ENCODE peak calls at places on chromosomes 13 and 19, in four cellular contexts. One of them, this sample, is unnamed.

GRCh38 chr13:112766336-112766735 is 76.5 kb downstream of the ATP11A start:
- DNase-seq in effector memory CD8-positive, alpha-beta T cell: no peak
- DNase-seq in T-helper 1 cell: no peak
- DNase-seq in AG08396: no peak
- DNase-seq in this sample: no peak

GRCh38 chr19:38650180-38650775 is 2.8 kb downstream of the ACTN4 start:
- DNase-seq in effector memory CD8-positive, alpha-beta T cell: no peak
- DNase-seq in T-helper 1 cell: no peak
- DNase-seq in AG08396: no peak
- DNase-seq in this sample: no peak

GRCh38 chr13:91537376-91537775 is 139.0 kb downstream of the GPC5 start:
- DNase-seq in effector memory CD8-positive, alpha-beta T cell: no peak
- DNase-seq in T-helper 1 cell: no peak
- DNase-seq in AG08396: no peak
- DNase-seq in this sample: no peak

GRCh38 chr13:36288794-36289391 is 8.7 kb downstream of the CCDC169 start:
- DNase-seq in effector memory CD8-positive, alpha-beta T cell: no peak
- DNase-seq in T-helper 1 cell: no peak
- DNase-seq in AG08396: no peak
- DNase-seq in this sample: no peak

GRCh38 chr13:112261924-112262323 is 114.2 kb upstream of the SPACA7 start:
- DNase-seq in effector memory CD8-positive, alpha-beta T cell: no peak
- DNase-seq in T-helper 1 cell: no peak
- DNase-seq in AG08396: no peak
- DNase-seq in this sample: no peak

GRCh38 chr19:17555929-17556813 is 722 bp downstream of the COLGALT1 start:
- DNase-seq in effector memory CD8-positive, alpha-beta T cell: no peak
- DNase-seq in T-helper 1 cell: peak; percentile 22
- DNase-seq in AG08396: peak; percentile 62
- DNase-seq in this sample: peak; percentile 22

GRCh38 chr13:20425819-20426219 is 99.8 kb downstream of the CRYL1 start:
- DNase-seq in effector memory CD8-positive, alpha-beta T cell: no peak
- DNase-seq in T-helper 1 cell: no peak
- DNase-seq in AG08396: no peak
- DNase-seq in this sample: no peak

GRCh38 chr13:114318624-114319023 is 4.3 kb downstream of the CHAMP1 start:
- DNase-seq in effector memory CD8-positive, alpha-beta T cell: no peak
- DNase-seq in T-helper 1 cell: no peak
- DNase-seq in AG08396: no peak
- DNase-seq in this sample: no peak

GRCh38 chr13:21078501-21078900 is 17.1 kb upstream of the LATS2 start:
- DNase-seq in effector memory CD8-positive, alpha-beta T cell: no peak
- DNase-seq in T-helper 1 cell: no peak
- DNase-seq in AG08396: no peak
- DNase-seq in this sample: no peak

GRCh38 chr13:45916036-45916435 is 64.5 kb upstream of the SIAH3 start:
- DNase-seq in effector memory CD8-positive, alpha-beta T cell: no peak
- DNase-seq in T-helper 1 cell: no peak
- DNase-seq in AG08396: no peak
- DNase-seq in this sample: no peak

GRCh38 chr19:1406496-1406817 is 929 bp upstream of the DAZAP1 start:
- DNase-seq in effector memory CD8-positive, alpha-beta T cell: no peak
- DNase-seq in T-helper 1 cell: no peak
- DNase-seq in AG08396: no peak
- DNase-seq in this sample: no peak

GRCh38 chr13:77928909-77929308 is 10.3 kb upstream of the EDNRB start:
- DNase-seq in effector memory CD8-positive, alpha-beta T cell: no peak
- DNase-seq in T-helper 1 cell: no peak
- DNase-seq in AG08396: no peak
- DNase-seq in this sample: no peak

GRCh38 chr19:35291916-35292315 is at the start of gene MAG:
- DNase-seq in effector memory CD8-positive, alpha-beta T cell: no peak
- DNase-seq in T-helper 1 cell: no peak
- DNase-seq in AG08396: no peak
- DNase-seq in this sample: no peak

GRCh38 chr13:99969934-99970760 is 1.4 kb downstream of the ZIC5 start:
- DNase-seq in effector memory CD8-positive, alpha-beta T cell: no peak
- DNase-seq in T-helper 1 cell: no peak
- DNase-seq in AG08396: no peak
- DNase-seq in this sample: no peak

GRCh38 chr19:55441692-55442321 is 1.3 kb downstream of the SHISA7 start:
- DNase-seq in effector memory CD8-positive, alpha-beta T cell: no peak
- DNase-seq in T-helper 1 cell: no peak
- DNase-seq in AG08396: no peak
- DNase-seq in this sample: no peak

GRCh38 chr19:49387936-49388372 is at the start of gene KASH5:
- DNase-seq in effector memory CD8-positive, alpha-beta T cell: peak; percentile 77
- DNase-seq in T-helper 1 cell: peak; percentile 88
- DNase-seq in AG08396: no peak
- DNase-seq in this sample: peak; percentile 86

GRCh38 chr13:30730526-30730925 is 4.8 kb upstream of the ALOX5AP start:
- DNase-seq in effector memory CD8-positive, alpha-beta T cell: no peak
- DNase-seq in T-helper 1 cell: no peak
- DNase-seq in AG08396: no peak
- DNase-seq in this sample: no peak

GRCh38 chr13:63433546-63434150 is 2018.0 kb upstream of the PCDH20 start:
- DNase-seq in effector memory CD8-positive, alpha-beta T cell: no peak
- DNase-seq in T-helper 1 cell: no peak
- DNase-seq in AG08396: no peak
- DNase-seq in this sample: no peak

GRCh38 chr13:50574731-50575130 is 268.8 kb downstream of the DLEU7 start:
- DNase-seq in effector memory CD8-positive, alpha-beta T cell: no peak
- DNase-seq in T-helper 1 cell: no peak
- DNase-seq in AG08396: no peak
- DNase-seq in this sample: no peak

GRCh38 chr13:109348514-109349340 is 437.7 kb downstream of the IRS2 start:
- DNase-seq in effector memory CD8-positive, alpha-beta T cell: no peak
- DNase-seq in T-helper 1 cell: no peak
- DNase-seq in AG08396: peak; percentile 31
- DNase-seq in this sample: no peak

GRCh38 chr13:20689291-20689690 is 14.2 kb upstream of the IL17D start:
- DNase-seq in effector memory CD8-positive, alpha-beta T cell: no peak
- DNase-seq in T-helper 1 cell: no peak
- DNase-seq in AG08396: no peak
- DNase-seq in this sample: no peak

GRCh38 chr13:30071890-30072817 is 221.7 kb upstream of the UBL3 start:
- DNase-seq in effector memory CD8-positive, alpha-beta T cell: no peak
- DNase-seq in T-helper 1 cell: no peak
- DNase-seq in AG08396: no peak
- DNase-seq in this sample: no peak

GRCh38 chr13:42525035-42525504 is 48.9 kb upstream of the TNFSF11 start:
- DNase-seq in effector memory CD8-positive, alpha-beta T cell: no peak
- DNase-seq in T-helper 1 cell: no peak
- DNase-seq in AG08396: no peak
- DNase-seq in this sample: no peak

GRCh38 chr19:55973982-55974381 is 12.6 kb upstream of the NLRP5 start:
- DNase-seq in effector memory CD8-positive, alpha-beta T cell: no peak
- DNase-seq in T-helper 1 cell: no peak
- DNase-seq in AG08396: no peak
- DNase-seq in this sample: no peak

GRCh38 chr19:40626918-40627317 is 25.7 kb downstream of the LTBP4 start:
- DNase-seq in effector memory CD8-positive, alpha-beta T cell: no peak
- DNase-seq in T-helper 1 cell: no peak
- DNase-seq in AG08396: no peak
- DNase-seq in this sample: no peak

GRCh38 chr19:9406798-9407352 is 28.5 kb downstream of the ZNF266 start:
- DNase-seq in effector memory CD8-positive, alpha-beta T cell: no peak
- DNase-seq in T-helper 1 cell: peak; percentile 19
- DNase-seq in AG08396: peak; percentile 93
- DNase-seq in this sample: no peak

GRCh38 chr13:72112216-72112615 is 245.2 kb upstream of the DACH1 start:
- DNase-seq in effector memory CD8-positive, alpha-beta T cell: no peak
- DNase-seq in T-helper 1 cell: no peak
- DNase-seq in AG08396: no peak
- DNase-seq in this sample: no peak

GRCh38 chr19:14114854-14115253 is 2.7 kb downstream of the PRKACA start:
- DNase-seq in effector memory CD8-positive, alpha-beta T cell: peak; percentile 40
- DNase-seq in T-helper 1 cell: peak; percentile 33
- DNase-seq in AG08396: peak; percentile 41
- DNase-seq in this sample: peak; percentile 38

GRCh38 chr13:98141938-98142426 is 912 bp upstream of the FARP1 start:
- DNase-seq in effector memory CD8-positive, alpha-beta T cell: no peak
- DNase-seq in T-helper 1 cell: no peak
- DNase-seq in AG08396: no peak
- DNase-seq in this sample: no peak

GRCh38 chr13:106696140-106696539 is 128.2 kb upstream of the ARGLU1 start:
- DNase-seq in effector memory CD8-positive, alpha-beta T cell: no peak
- DNase-seq in T-helper 1 cell: no peak
- DNase-seq in AG08396: no peak
- DNase-seq in this sample: no peak

GRCh38 chr19:1510807-1511206 is 2.0 kb downstream of the ADAMTSL5 start:
- DNase-seq in effector memory CD8-positive, alpha-beta T cell: no peak
- DNase-seq in T-helper 1 cell: no peak
- DNase-seq in AG08396: no peak
- DNase-seq in this sample: no peak

GRCh38 chr13:37899753-37900152 is 30.2 kb upstream of the TRPC4 start:
- DNase-seq in effector memory CD8-positive, alpha-beta T cell: no peak
- DNase-seq in T-helper 1 cell: no peak
- DNase-seq in AG08396: no peak
- DNase-seq in this sample: no peak

GRCh38 chr19:41755328-41755913 is at the start of gene CEACAM6:
- DNase-seq in effector memory CD8-positive, alpha-beta T cell: no peak
- DNase-seq in T-helper 1 cell: no peak
- DNase-seq in AG08396: no peak
- DNase-seq in this sample: no peak